ENCODE peak calls at places on chromosomes 11 and 22, in four cellular contexts. W is SK-N-SH, P is IMR-90, I is K562. S is an unnamed sample.

GRCh38 chr22:45552580-45553332 is 50.1 kb downstream of the FBLN1 start:
- DNase-seq in W (peak), P (peak), I (no peak), S (no peak)

GRCh38 chr11:490930-491260 is 16.1 kb downstream of the RNH1 start:
- DNase-seq in W (no peak), P (no peak), I (no peak), S (no peak)

GRCh38 chr11:21727102-21727501 is 465.8 kb upstream of the ANO5 start:
- DNase-seq in W (no peak), P (no peak), I (no peak), S (no peak)

GRCh38 chr11:134126197-134126822 is 57.4 kb downstream of the JAM3 start:
- DNase-seq in W (peak), P (peak), I (no peak), S (no peak)

GRCh38 chr11:93613432-93613831 is 48.0 kb upstream of the CEP295 start:
- DNase-seq in W (no peak), P (no peak), I (peak), S (no peak)

GRCh38 chr22:24507742-24508141 is 12.6 kb downstream of the UPB1 start:
- DNase-seq in W (no peak), P (no peak), I (no peak), S (no peak)

GRCh38 chr11:112050721-112051120 is 23.1 kb downstream of the PIH1D2 start:
- DNase-seq in W (no peak), P (no peak), I (no peak), S (peak)

GRCh38 chr22:27642104-27642800 is 159.3 kb downstream of the MN1 start:
- DNase-seq in W (peak), P (no peak), I (peak), S (no peak)

GRCh38 chr11:61577383-61578118 is 3.3 kb downstream of the SYT7 start:
- DNase-seq in W (peak), P (no peak), I (no peak), S (no peak)

GRCh38 chr11:12143461-12144258 is 33.3 kb downstream of the MICAL2 start:
- DNase-seq in W (no peak), P (no peak), I (no peak), S (no peak)

GRCh38 chr11:3042496-3043314 is 14.5 kb downstream of the CARS1 start:
- DNase-seq in W (no peak), P (no peak), I (no peak), S (no peak)

GRCh38 chr11:81237139-81237538 is 1496.5 kb downstream of the FAM181B start:
- DNase-seq in W (peak), P (peak), I (no peak), S (no peak)

GRCh38 chr11:82831364-82831763 is 68.9 kb downstream of the PRCP start:
- DNase-seq in W (no peak), P (no peak), I (no peak), S (no peak)

DNA sequence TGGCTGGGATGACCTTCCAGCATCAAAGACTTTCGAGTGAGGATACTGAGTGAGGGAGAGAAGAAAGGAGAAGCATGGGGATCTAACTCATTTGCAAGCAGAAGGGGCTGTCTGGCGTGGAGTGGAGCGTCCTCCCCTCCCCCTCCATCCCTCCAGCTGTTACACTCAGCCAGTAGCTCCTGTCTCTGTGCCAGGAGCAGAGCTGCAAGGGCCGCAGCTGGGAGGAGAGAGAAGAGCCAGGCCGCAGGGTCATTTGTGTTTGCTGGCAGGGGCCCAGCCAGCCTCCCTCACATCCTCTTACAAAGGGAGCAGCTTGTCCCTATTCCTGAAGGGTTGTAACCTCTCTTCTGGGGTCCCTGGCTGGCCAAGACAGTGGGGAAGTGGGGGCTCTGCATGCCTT is 58.0 kb downstream of the NECTIN1 start:
- DNase-seq in W (peak), P (peak), I (no peak), S (no peak)
- TF ChIP-seq RCOR1 in W (peak), P (no peak), I (no peak), S (no peak)

DNA sequence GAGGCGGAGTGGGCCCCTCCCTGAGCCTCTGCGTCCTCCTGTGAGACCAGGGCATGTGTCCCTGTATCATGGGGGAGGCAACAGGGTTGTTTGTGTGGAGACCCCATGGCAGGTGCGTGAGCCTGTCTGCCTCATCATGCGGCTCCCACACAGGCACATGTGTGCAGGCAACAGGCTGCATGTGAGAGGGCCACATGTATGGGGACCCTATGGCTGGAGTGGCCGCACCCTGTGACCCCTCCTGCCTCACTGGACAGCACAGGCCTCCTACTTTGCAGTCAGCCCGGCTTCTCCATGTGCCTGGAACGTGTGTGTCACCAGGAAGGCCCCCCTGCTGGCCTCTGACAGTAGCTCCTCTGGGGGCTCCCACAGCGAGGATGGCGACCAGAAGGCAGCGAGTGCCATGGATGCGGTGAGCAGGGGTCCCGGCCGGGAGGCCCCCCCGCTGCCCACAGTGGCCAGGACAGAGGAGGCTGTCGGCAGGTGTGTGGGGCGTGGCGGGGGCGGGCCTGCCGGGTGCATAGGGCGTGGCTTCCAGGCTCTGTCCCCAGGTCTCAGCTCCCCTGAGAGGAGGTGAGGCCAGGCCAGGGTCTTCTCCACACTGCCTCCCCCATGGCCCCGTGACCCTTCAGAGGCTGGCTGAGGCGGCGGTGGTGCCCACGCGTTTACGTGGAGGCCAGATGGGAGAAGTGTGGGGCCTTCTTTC is 34.1 kb downstream of the SBF1 start:
- DNase-seq in W (no peak), P (no peak), I (no peak), S (no peak)
- H3K9ac ChIP-seq in W (no peak), P (no peak), I (no peak), S (no peak)

DNA sequence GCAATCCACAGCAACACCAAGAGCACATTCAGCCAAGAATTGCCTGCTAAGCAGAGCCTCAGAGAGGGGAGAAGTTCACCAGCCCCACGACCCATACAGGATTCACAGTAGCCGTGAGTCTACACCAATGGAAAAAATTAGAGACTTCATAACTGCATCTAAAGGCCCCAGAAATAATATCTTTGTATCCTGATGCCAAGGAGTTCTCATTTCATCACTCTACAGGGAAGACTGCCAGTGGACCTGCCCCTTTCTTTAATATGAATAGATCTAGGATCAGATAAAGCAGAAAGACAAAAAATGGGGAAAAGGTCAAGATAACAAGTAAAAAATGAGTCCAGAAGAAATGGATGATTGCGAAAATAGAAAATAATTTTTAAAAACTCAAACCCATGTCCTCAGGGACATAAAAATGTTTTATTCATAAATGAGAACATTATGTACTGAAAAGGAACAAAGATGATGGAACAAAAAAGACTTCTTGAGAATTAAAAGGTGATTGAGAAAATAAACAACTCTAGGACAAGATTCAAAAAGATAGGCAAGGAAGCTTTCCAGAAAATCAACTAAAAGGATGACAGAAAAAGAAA is 9.5 kb downstream of the APOL3 start:
- DNase-seq in W (no peak), P (no peak), I (no peak), S (no peak)
- TF ChIP-seq RCOR1 in W (no peak), P (no peak), I (no peak), S (no peak)

GRCh38 chr22:50202130-50202671 is 1.4 kb downstream of the SELENOO start:
- DNase-seq in W (no peak), P (no peak), I (no peak), S (no peak)
- H3K9ac ChIP-seq in W (peak), P (peak), I (peak), S (peak)

GRCh38 chr11:91136631-91137030 is 913.8 kb upstream of the CHORDC1 start:
- DNase-seq in W (no peak), P (peak), I (no peak), S (no peak)
- TF ChIP-seq RCOR1 in W (no peak), P (no peak), I (no peak), S (no peak)

DNA sequence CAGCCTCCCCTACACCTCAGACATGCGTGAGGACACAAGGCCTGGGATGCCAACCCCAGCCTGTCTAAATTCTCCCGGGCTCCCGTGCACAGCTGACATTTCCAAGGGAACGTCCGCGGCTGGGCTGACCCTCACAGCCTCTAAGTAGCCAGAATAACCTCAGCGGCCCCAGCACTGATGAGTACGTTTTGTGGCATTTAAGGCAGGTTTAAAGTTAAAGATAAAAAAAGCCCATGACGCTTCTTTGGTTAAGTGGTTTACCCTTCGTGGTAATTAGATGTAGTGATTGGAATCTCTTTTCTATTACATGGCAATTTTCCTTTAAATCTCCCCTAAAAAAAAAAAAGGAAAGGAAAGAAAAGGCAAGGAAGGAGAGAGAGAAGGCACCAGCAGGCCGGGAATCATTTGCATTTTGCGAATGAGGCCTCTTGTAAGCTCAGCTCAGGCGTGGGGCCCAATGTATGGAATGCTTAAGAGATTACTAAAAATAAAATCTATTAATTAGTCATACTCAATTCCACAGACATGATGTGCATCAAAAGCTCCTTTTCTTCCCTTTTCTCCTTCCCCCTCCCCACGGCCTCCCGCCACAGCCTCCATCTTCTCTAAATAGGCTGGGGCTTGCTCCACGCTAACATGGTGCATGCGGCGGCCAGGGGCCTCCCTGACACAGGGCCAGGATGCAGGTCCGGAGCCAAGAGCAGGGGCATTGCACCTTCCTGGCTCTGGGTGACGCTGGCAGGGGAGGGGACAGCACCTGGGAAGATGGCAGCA is 44.1 kb downstream of the MACROD1 start:
- DNase-seq in W (no peak), P (peak), I (no peak), S (no peak)
- H3K9ac ChIP-seq in W (peak), P (peak), I (peak), S (no peak)

DNA sequence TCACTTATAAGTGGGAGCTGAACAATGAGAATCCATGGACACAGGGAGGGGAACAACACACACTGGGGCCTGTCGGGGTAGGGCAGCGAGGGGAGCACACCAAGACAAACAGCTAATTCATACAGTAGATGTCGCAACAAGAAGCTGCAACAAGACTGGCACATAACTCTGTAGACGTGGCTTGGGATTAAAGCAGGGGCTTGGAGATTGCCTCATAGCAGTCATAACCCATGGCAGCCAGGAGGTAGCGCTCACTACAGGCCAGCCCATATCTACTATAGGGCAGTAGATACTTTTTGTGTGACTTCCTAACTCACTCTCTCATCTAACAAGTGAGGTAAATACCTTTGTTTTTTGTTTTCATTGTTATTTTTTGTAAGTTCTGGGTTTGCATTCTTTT is 1.7 kb upstream of the OR9G4 start:
- DNase-seq in W (no peak), P (no peak), I (no peak), S (no peak)
- TF ChIP-seq RCOR1 in W (no peak), P (no peak), I (no peak), S (no peak)

GRCh38 chr11:45079943-45080719 is 66.3 kb upstream of the PRDM11 start:
- DNase-seq in W (no peak), P (no peak), I (no peak), S (no peak)
- H3K9ac ChIP-seq in W (no peak), P (no peak), I (no peak), S (no peak)

DNA sequence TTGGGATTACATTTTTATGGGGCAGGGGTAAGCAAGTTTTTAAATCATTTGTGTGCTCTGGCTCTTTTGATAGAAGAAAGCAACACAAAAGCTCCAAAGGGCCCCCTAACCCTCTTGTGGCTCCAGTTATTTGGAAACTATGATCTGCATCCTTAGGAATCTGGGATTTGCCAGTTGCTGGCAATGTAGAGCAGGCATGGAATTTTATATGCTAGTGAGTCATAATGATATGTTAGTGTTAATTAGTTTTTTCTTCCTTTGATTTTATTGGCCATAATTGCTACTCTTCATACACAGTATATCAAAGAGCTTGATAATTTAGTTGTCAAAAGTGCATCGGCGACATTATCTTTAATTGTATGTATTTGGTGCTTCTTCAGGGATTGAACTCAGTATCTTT is 10.1 kb downstream of the RAG1 start:
- DNase-seq in W (no peak), P (peak), I (no peak), S (no peak)
- TF ChIP-seq RCOR1 in W (no peak), P (no peak), I (no peak), S (no peak)

S was measured in GM12878.